ENCODE peak calls at places on chromosomes 3 and 15, in eight cellular contexts. One of them, this sample, is unnamed.

GRCh38 chr15:50077655-50078054 is 41.4 kb downstream of the ATP8B4 start:
- DNase-seq in astrocyte of the spinal cord: no peak
- DNase-seq in cardiac fibroblast: no peak
- DNase-seq in SK-N-SH: no peak
- DNase-seq in tibial artery: no peak
- DNase-seq in HepG2: no peak
- DNase-seq in HFF-Myc: no peak
- DNase-seq in AG04449: no peak
- DNase-seq in this sample: no peak

GRCh38 chr3:123783811-123784210 is 100.3 kb downstream of the MYLK start:
- DNase-seq in astrocyte of the spinal cord: no peak
- DNase-seq in cardiac fibroblast: no peak
- DNase-seq in SK-N-SH: no peak
- DNase-seq in tibial artery: no peak
- DNase-seq in HepG2: no peak
- DNase-seq in HFF-Myc: no peak
- DNase-seq in AG04449: no peak
- DNase-seq in this sample: no peak

GRCh38 chr15:38176155-38176554 is 76.5 kb upstream of the SPRED1 start:
- DNase-seq in astrocyte of the spinal cord: peak
- DNase-seq in cardiac fibroblast: peak
- DNase-seq in SK-N-SH: no peak
- DNase-seq in tibial artery: no peak
- DNase-seq in HepG2: no peak
- DNase-seq in HFF-Myc: no peak
- DNase-seq in AG04449: peak
- DNase-seq in this sample: no peak

GRCh38 chr15:95131071-95131683 is 899.8 kb downstream of the MCTP2 start:
- DNase-seq in astrocyte of the spinal cord: no peak
- DNase-seq in cardiac fibroblast: peak
- DNase-seq in SK-N-SH: no peak
- DNase-seq in tibial artery: no peak
- DNase-seq in HepG2: no peak
- DNase-seq in HFF-Myc: no peak
- DNase-seq in AG04449: no peak
- DNase-seq in this sample: no peak

GRCh38 chr3:103794656-103795055 is 1359.8 kb downstream of the ZPLD1 start:
- DNase-seq in astrocyte of the spinal cord: no peak
- DNase-seq in cardiac fibroblast: no peak
- DNase-seq in SK-N-SH: no peak
- DNase-seq in tibial artery: no peak
- DNase-seq in HepG2: peak
- DNase-seq in HFF-Myc: no peak
- DNase-seq in AG04449: no peak
- DNase-seq in this sample: no peak

GRCh38 chr3:66011098-66011655 is 27.5 kb downstream of the MAGI1 start:
- DNase-seq in astrocyte of the spinal cord: no peak
- DNase-seq in cardiac fibroblast: no peak
- DNase-seq in SK-N-SH: no peak
- DNase-seq in tibial artery: no peak
- DNase-seq in HepG2: peak
- DNase-seq in HFF-Myc: no peak
- DNase-seq in AG04449: no peak
- DNase-seq in this sample: no peak

GRCh38 chr3:172658344-172659245 is 52.3 kb downstream of the NCEH1 start:
- DNase-seq in astrocyte of the spinal cord: peak
- DNase-seq in cardiac fibroblast: peak
- DNase-seq in SK-N-SH: no peak
- DNase-seq in tibial artery: no peak
- DNase-seq in HepG2: peak
- DNase-seq in HFF-Myc: peak
- DNase-seq in AG04449: peak
- DNase-seq in this sample: no peak

GRCh38 chr3:183188895-183189462 is 26.4 kb upstream of the LAMP3 start:
- DNase-seq in astrocyte of the spinal cord: peak
- DNase-seq in cardiac fibroblast: peak
- DNase-seq in SK-N-SH: no peak
- DNase-seq in tibial artery: no peak
- DNase-seq in HepG2: peak
- DNase-seq in HFF-Myc: peak
- DNase-seq in AG04449: no peak
- DNase-seq in this sample: no peak

GRCh38 chr3:186953011-186953487 is 22.7 kb downstream of the ST6GAL1 start:
- DNase-seq in astrocyte of the spinal cord: peak
- DNase-seq in cardiac fibroblast: peak
- DNase-seq in SK-N-SH: no peak
- DNase-seq in tibial artery: no peak
- DNase-seq in HepG2: no peak
- DNase-seq in HFF-Myc: no peak
- DNase-seq in AG04449: no peak
- DNase-seq in this sample: no peak

GRCh38 chr15:69853572-69853971 is 244.1 kb downstream of the TLE3 start:
- DNase-seq in astrocyte of the spinal cord: peak
- DNase-seq in cardiac fibroblast: peak
- DNase-seq in SK-N-SH: no peak
- DNase-seq in tibial artery: no peak
- DNase-seq in HepG2: no peak
- DNase-seq in HFF-Myc: no peak
- DNase-seq in AG04449: peak
- DNase-seq in this sample: no peak

GRCh38 chr3:49422379-49423248 is at the start of gene AMT:
- DNase-seq in astrocyte of the spinal cord: peak
- DNase-seq in cardiac fibroblast: no peak
- DNase-seq in SK-N-SH: peak
- DNase-seq in tibial artery: no peak
- DNase-seq in HepG2: peak
- DNase-seq in HFF-Myc: no peak
- DNase-seq in AG04449: no peak
- DNase-seq in this sample: no peak

GRCh38 chr3:46460051-46460450 is 4.7 kb downstream of the LTF start:
- DNase-seq in astrocyte of the spinal cord: no peak
- DNase-seq in cardiac fibroblast: no peak
- DNase-seq in SK-N-SH: no peak
- DNase-seq in tibial artery: no peak
- DNase-seq in HepG2: no peak
- DNase-seq in HFF-Myc: no peak
- DNase-seq in AG04449: no peak
- DNase-seq in this sample: no peak

GRCh38 chr3:126956866-126957650 is 25.9 kb upstream of the PLXNA1 start:
- DNase-seq in astrocyte of the spinal cord: no peak
- DNase-seq in cardiac fibroblast: no peak
- DNase-seq in SK-N-SH: no peak
- DNase-seq in tibial artery: peak
- DNase-seq in HepG2: no peak
- DNase-seq in HFF-Myc: no peak
- DNase-seq in AG04449: no peak
- DNase-seq in this sample: no peak

GRCh38 chr15:67187351-67187854 is 67.1 kb downstream of the AAGAB start:
- DNase-seq in astrocyte of the spinal cord: no peak
- DNase-seq in cardiac fibroblast: no peak
- DNase-seq in SK-N-SH: peak
- DNase-seq in tibial artery: peak
- DNase-seq in HepG2: no peak
- DNase-seq in HFF-Myc: no peak
- DNase-seq in AG04449: no peak
- DNase-seq in this sample: no peak

GRCh38 chr3:119967353-119968006 is 126.8 kb downstream of the GSK3B start:
- DNase-seq in astrocyte of the spinal cord: no peak
- DNase-seq in cardiac fibroblast: no peak
- DNase-seq in SK-N-SH: no peak
- DNase-seq in tibial artery: no peak
- DNase-seq in HepG2: no peak
- DNase-seq in HFF-Myc: no peak
- DNase-seq in AG04449: no peak
- DNase-seq in this sample: no peak

GRCh38 chr3:159208080-159208479 is 406.2 kb downstream of the MFSD1 start:
- DNase-seq in astrocyte of the spinal cord: no peak
- DNase-seq in cardiac fibroblast: no peak
- DNase-seq in SK-N-SH: no peak
- DNase-seq in tibial artery: no peak
- DNase-seq in HepG2: no peak
- DNase-seq in HFF-Myc: no peak
- DNase-seq in AG04449: no peak
- DNase-seq in this sample: no peak

GRCh38 chr3:192901435-192901834 is 16.2 kb downstream of the MB21D2 start:
- DNase-seq in astrocyte of the spinal cord: peak
- DNase-seq in cardiac fibroblast: peak
- DNase-seq in SK-N-SH: no peak
- DNase-seq in tibial artery: no peak
- DNase-seq in HepG2: no peak
- DNase-seq in HFF-Myc: no peak
- DNase-seq in AG04449: peak
- DNase-seq in this sample: no peak

GRCh38 chr3:33184863-33185262 is 33.7 kb downstream of the SUSD5 start:
- DNase-seq in astrocyte of the spinal cord: no peak
- DNase-seq in cardiac fibroblast: no peak
- DNase-seq in SK-N-SH: no peak
- DNase-seq in tibial artery: no peak
- DNase-seq in HepG2: peak
- DNase-seq in HFF-Myc: no peak
- DNase-seq in AG04449: no peak
- DNase-seq in this sample: no peak

GRCh38 chr3:173733029-173733652 is 335.6 kb downstream of the NLGN1 start:
- DNase-seq in astrocyte of the spinal cord: peak
- DNase-seq in cardiac fibroblast: peak
- DNase-seq in SK-N-SH: peak
- DNase-seq in tibial artery: no peak
- DNase-seq in HepG2: peak
- DNase-seq in HFF-Myc: peak
- DNase-seq in AG04449: no peak
- DNase-seq in this sample: no peak

GRCh38 chr3:54935869-54936268 is 8.0 kb upstream of the LRTM1 start:
- DNase-seq in astrocyte of the spinal cord: no peak
- DNase-seq in cardiac fibroblast: no peak
- DNase-seq in SK-N-SH: no peak
- DNase-seq in tibial artery: no peak
- DNase-seq in HepG2: no peak
- DNase-seq in HFF-Myc: no peak
- DNase-seq in AG04449: no peak
- DNase-seq in this sample: no peak

GRCh38 chr15:74345051-74345450 is 22.4 kb downstream of the CYP11A1 start:
- DNase-seq in astrocyte of the spinal cord: peak
- DNase-seq in cardiac fibroblast: peak
- DNase-seq in SK-N-SH: no peak
- DNase-seq in tibial artery: peak
- DNase-seq in HepG2: no peak
- DNase-seq in HFF-Myc: no peak
- DNase-seq in AG04449: no peak
- DNase-seq in this sample: peak

GRCh38 chr3:149340310-149340933 is 7.0 kb upstream of the TM4SF18 start:
- DNase-seq in astrocyte of the spinal cord: peak
- DNase-seq in cardiac fibroblast: peak
- DNase-seq in SK-N-SH: no peak
- DNase-seq in tibial artery: no peak
- DNase-seq in HepG2: peak
- DNase-seq in HFF-Myc: no peak
- DNase-seq in AG04449: no peak
- DNase-seq in this sample: no peak

GRCh38 chr15:67105991-67106763 is 40.8 kb downstream of the SMAD3 start:
- DNase-seq in astrocyte of the spinal cord: no peak
- DNase-seq in cardiac fibroblast: peak
- DNase-seq in SK-N-SH: no peak
- DNase-seq in tibial artery: no peak
- DNase-seq in HepG2: no peak
- DNase-seq in HFF-Myc: no peak
- DNase-seq in AG04449: no peak
- DNase-seq in this sample: no peak

GRCh38 chr3:194174407-194174806 is 38.5 kb downstream of the HES1 start:
- DNase-seq in astrocyte of the spinal cord: no peak
- DNase-seq in cardiac fibroblast: no peak
- DNase-seq in SK-N-SH: no peak
- DNase-seq in tibial artery: peak
- DNase-seq in HepG2: no peak
- DNase-seq in HFF-Myc: no peak
- DNase-seq in AG04449: no peak
- DNase-seq in this sample: no peak

GRCh38 chr3:194177156-194177555 is 41.2 kb downstream of the HES1 start:
- DNase-seq in astrocyte of the spinal cord: no peak
- DNase-seq in cardiac fibroblast: no peak
- DNase-seq in SK-N-SH: no peak
- DNase-seq in tibial artery: no peak
- DNase-seq in HepG2: no peak
- DNase-seq in HFF-Myc: no peak
- DNase-seq in AG04449: no peak
- DNase-seq in this sample: no peak

GRCh38 chr3:194178128-194178527 is 42.2 kb downstream of the HES1 start:
- DNase-seq in astrocyte of the spinal cord: no peak
- DNase-seq in cardiac fibroblast: no peak
- DNase-seq in SK-N-SH: no peak
- DNase-seq in tibial artery: no peak
- DNase-seq in HepG2: no peak
- DNase-seq in HFF-Myc: no peak
- DNase-seq in AG04449: no peak
- DNase-seq in this sample: no peak

GRCh38 chr3:194176274-194176991 is 40.5 kb downstream of the HES1 start:
- DNase-seq in astrocyte of the spinal cord: no peak
- DNase-seq in cardiac fibroblast: no peak
- DNase-seq in SK-N-SH: no peak
- DNase-seq in tibial artery: no peak
- DNase-seq in HepG2: no peak
- DNase-seq in HFF-Myc: no peak
- DNase-seq in AG04449: no peak
- DNase-seq in this sample: no peak

GRCh38 chr3:194174980-194175379 is 39.0 kb downstream of the HES1 start:
- DNase-seq in astrocyte of the spinal cord: no peak
- DNase-seq in cardiac fibroblast: no peak
- DNase-seq in SK-N-SH: no peak
- DNase-seq in tibial artery: no peak
- DNase-seq in HepG2: no peak
- DNase-seq in HFF-Myc: no peak
- DNase-seq in AG04449: no peak
- DNase-seq in this sample: no peak
- H3K4me3 ChIP-seq in astrocyte of the spinal cord: no peak
- H3K4me3 ChIP-seq in cardiac fibroblast: no peak
- H3K4me3 ChIP-seq in SK-N-SH: no peak
- H3K4me3 ChIP-seq in tibial artery: no peak
- H3K4me3 ChIP-seq in HepG2: no peak
- H3K4me3 ChIP-seq in HFF-Myc: no peak
- H3K4me3 ChIP-seq in AG04449: no peak
- H3K4me3 ChIP-seq in this sample: no peak

GRCh38 chr3:90134090-90134489 is 1026.7 kb downstream of the EPHA3 start:
- DNase-seq in astrocyte of the spinal cord: no peak
- DNase-seq in cardiac fibroblast: no peak
- DNase-seq in SK-N-SH: no peak
- DNase-seq in tibial artery: no peak
- DNase-seq in HepG2: no peak
- DNase-seq in HFF-Myc: no peak
- DNase-seq in AG04449: no peak
- DNase-seq in this sample: no peak
- TF ChIP-seq CTCF in astrocyte of the spinal cord: no peak
- TF ChIP-seq CTCF in cardiac fibroblast: no peak
- TF ChIP-seq CTCF in SK-N-SH: no peak
- TF ChIP-seq CTCF in tibial artery: no peak
- TF ChIP-seq CTCF in HepG2: no peak
- TF ChIP-seq CTCF in HFF-Myc: no peak
- TF ChIP-seq CTCF in AG04449: no peak
- TF ChIP-seq CTCF in this sample: no peak

GRCh38 chr3:36635731-36636130 is 128.6 kb downstream of the DCLK3 start:
- DNase-seq in astrocyte of the spinal cord: peak
- DNase-seq in cardiac fibroblast: peak
- DNase-seq in SK-N-SH: no peak
- DNase-seq in tibial artery: no peak
- DNase-seq in HepG2: no peak
- DNase-seq in HFF-Myc: no peak
- DNase-seq in AG04449: no peak
- DNase-seq in this sample: no peak
- H3K4me3 ChIP-seq in astrocyte of the spinal cord: no peak
- H3K4me3 ChIP-seq in cardiac fibroblast: no peak
- H3K4me3 ChIP-seq in SK-N-SH: no peak
- H3K4me3 ChIP-seq in tibial artery: no peak
- H3K4me3 ChIP-seq in HepG2: no peak
- H3K4me3 ChIP-seq in HFF-Myc: no peak
- H3K4me3 ChIP-seq in AG04449: no peak
- H3K4me3 ChIP-seq in this sample: no peak

GRCh38 chr3:14852058-14852599 is 33.4 kb downstream of the FGD5 start:
- DNase-seq in astrocyte of the spinal cord: no peak
- DNase-seq in cardiac fibroblast: no peak
- DNase-seq in SK-N-SH: no peak
- DNase-seq in tibial artery: peak
- DNase-seq in HepG2: no peak
- DNase-seq in HFF-Myc: no peak
- DNase-seq in AG04449: no peak
- DNase-seq in this sample: no peak
- TF ChIP-seq CTCF in astrocyte of the spinal cord: no peak
- TF ChIP-seq CTCF in cardiac fibroblast: no peak
- TF ChIP-seq CTCF in SK-N-SH: no peak
- TF ChIP-seq CTCF in tibial artery: no peak
- TF ChIP-seq CTCF in HepG2: no peak
- TF ChIP-seq CTCF in HFF-Myc: no peak
- TF ChIP-seq CTCF in AG04449: no peak
- TF ChIP-seq CTCF in this sample: no peak

This sample was measured in coronary artery.